ENCODE peak calls at places on chromosomes 13 and 19, in six cellular contexts. C is tibial nerve, A is NCI-H1092 treated with DMSO at 0.1 percent for 48 hours, D is psoas muscle, L is nephron progenitor cell, V is cardiac fibroblast. X is an unnamed sample.

GRCh38 chr19:30073152-30074000 is 131.3 kb downstream of the URI1 start:
- DNase-seq in C (no peak), A (no peak), D (no peak), L (no peak), V (no peak), X (no peak)

GRCh38 chr19:48868196-48868886 is at the start of gene PLEKHA4:
- DNase-seq in C (peak), A (no peak), D (peak), L (peak), V (peak), X (no peak)

GRCh38 chr19:10238172-10238783 is 7.1 kb upstream of the S1PR2 start:
- DNase-seq in C (no peak), A (peak), D (peak), L (no peak), V (peak), X (peak)

GRCh38 chr19:1110809-1111640 is 7.2 kb downstream of the GPX4 start:
- DNase-seq in C (no peak), A (no peak), D (no peak), L (no peak), V (no peak), X (no peak)

GRCh38 chr19:33461256-33462111 is 60.1 kb downstream of the PEPD start:
- DNase-seq in C (no peak), A (no peak), D (no peak), L (no peak), V (no peak), X (no peak)

GRCh38 chr13:60654405-60654804 is 257.4 kb downstream of the TDRD3 start:
- DNase-seq in C (peak), A (no peak), D (no peak), L (peak), V (peak), X (no peak)

GRCh38 chr13:104043184-104043583 is 977.0 kb upstream of the SLC10A2 start:
- DNase-seq in C (no peak), A (no peak), D (no peak), L (no peak), V (no peak), X (no peak)

GRCh38 chr13:25249001-25249543 is 38.2 kb downstream of the MTMR6 start:
- DNase-seq in C (peak), A (peak), D (no peak), L (no peak), V (peak), X (no peak)

GRCh38 chr19:1767464-1767933 is 14.2 kb downstream of the ONECUT3 start:
- DNase-seq in C (peak), A (no peak), D (peak), L (peak), V (peak), X (no peak)

GRCh38 chr19:32870154-32870573 is 597 bp upstream of the SLC7A9 start:
- DNase-seq in C (no peak), A (no peak), D (no peak), L (no peak), V (no peak), X (no peak)

GRCh38 chr13:38264363-38265134 is 85.1 kb upstream of the UFM1 start:
- DNase-seq in C (no peak), A (peak), D (no peak), L (peak), V (no peak), X (no peak)

GRCh38 chr13:21134475-21134874 is 41.9 kb downstream of the SKA3 start:
- DNase-seq in C (no peak), A (no peak), D (no peak), L (no peak), V (no peak), X (no peak)

X was measured in AG04450.